ENCODE peak calls at places on chromosomes 16 and 17, in six cellular contexts. W, X, I, M, Q and J are unnamed samples.

GRCh38 chr16:29834079-29834478 is 13.8 kb downstream of the MVP start:
- DNase-seq in I (no peak), Q (no peak), M (no peak), X (no peak), W (no peak), J (no peak)

GRCh38 chr17:29051194-29051593 is 8.3 kb downstream of the PIPOX start:
- DNase-seq in Q (no peak), I (no peak), X (no peak), W (no peak), M (no peak), J (no peak)

GRCh38 chr17:75785770-75786538 is 1.3 kb downstream of the UNK start:
- DNase-seq in W (no peak), I (no peak), X (peak; percentile 11), M (no peak), Q (no peak), J (no peak)

GRCh38 chr16:81703177-81704155 is 75.6 kb upstream of the PLCG2 start:
- DNase-seq in X (no peak), Q (no peak), I (no peak), M (peak; percentile 49), W (peak; percentile 66), J (no peak)

GRCh38 chr17:55540414-55541091 is 29.3 kb upstream of the SMIM36 start:
- DNase-seq in W (no peak), Q (no peak), M (no peak), X (no peak), I (no peak), J (no peak)

GRCh38 chr16:49085689-49086088 is 195.9 kb downstream of the CBLN1 start:
- DNase-seq in M (no peak), Q (no peak), W (no peak), I (no peak), X (no peak), J (no peak)

GRCh38 chr16:66147338-66147737 is 219.2 kb upstream of the CDH5 start:
- DNase-seq in W (no peak), X (no peak), Q (no peak), I (no peak), M (no peak), J (no peak)

GRCh38 chr17:48144976-48145798 is 37.6 kb downstream of the SNX11 start:
- DNase-seq in I (no peak), M (no peak), W (no peak), X (no peak), Q (no peak), J (no peak)

GRCh38 chr17:51120357-51120738 is 320 bp downstream of the SPAG9 start:
- DNase-seq in W (no peak), X (no peak), I (peak; percentile 71), M (no peak), Q (no peak), J (no peak)

GRCh38 chr16:24989417-24989978 is 25.7 kb downstream of the ARHGAP17 start:
- DNase-seq in X (no peak), Q (no peak), W (no peak), M (no peak), I (no peak), J (no peak)

GRCh38 chr16:24992696-24993095 is 22.5 kb downstream of the ARHGAP17 start:
- DNase-seq in X (no peak), M (no peak), Q (no peak), W (no peak), I (no peak), J (no peak)

GRCh38 chr16:24990803-24991202 is 24.4 kb downstream of the ARHGAP17 start:
- DNase-seq in M (no peak), X (no peak), W (no peak), I (no peak), Q (no peak), J (no peak)

GRCh38 chr16:24988593-24989338 is 26.4 kb downstream of the ARHGAP17 start:
- DNase-seq in I (peak; percentile 34), X (no peak), M (peak; percentile 80), Q (no peak), W (no peak), J (no peak)

GRCh38 chr16:24991349-24991748 is 23.8 kb downstream of the ARHGAP17 start:
- DNase-seq in I (no peak), X (no peak), M (no peak), Q (no peak), W (no peak), J (no peak)
- H3K4me1 ChIP-seq in I (no peaks in the 10 kb centered on the region), X (peaks cover 32% of the 10 kb centered on the region), M (peaks cover 82% of the 10 kb centered on the region), Q (peaks cover 64% of the 10 kb centered on the region), W (peaks cover 35% of the 10 kb centered on the region), J (peaks cover 27% of the 10 kb centered on the region)

GRCh38 chr17:56806949-56807348 is 26.8 kb downstream of the C17orf67 start:
- DNase-seq in M (no peak), I (no peak), Q (no peak), W (no peak), X (no peak), J (no peak)
- H3K4me1 ChIP-seq in M (peaks cover 3% of the 10 kb centered on the region), I (no peaks in the 10 kb centered on the region), Q (no peaks in the 10 kb centered on the region), W (no peaks in the 10 kb centered on the region), X (no peaks in the 10 kb centered on the region), J (no peaks in the 10 kb centered on the region)

GRCh38 chr16:60989592-60989991 is 1046.6 kb downstream of the CDH8 start:
- DNase-seq in M (no peak), W (no peak), I (no peak), Q (no peak), X (no peak), J (no peak)

DNA sequence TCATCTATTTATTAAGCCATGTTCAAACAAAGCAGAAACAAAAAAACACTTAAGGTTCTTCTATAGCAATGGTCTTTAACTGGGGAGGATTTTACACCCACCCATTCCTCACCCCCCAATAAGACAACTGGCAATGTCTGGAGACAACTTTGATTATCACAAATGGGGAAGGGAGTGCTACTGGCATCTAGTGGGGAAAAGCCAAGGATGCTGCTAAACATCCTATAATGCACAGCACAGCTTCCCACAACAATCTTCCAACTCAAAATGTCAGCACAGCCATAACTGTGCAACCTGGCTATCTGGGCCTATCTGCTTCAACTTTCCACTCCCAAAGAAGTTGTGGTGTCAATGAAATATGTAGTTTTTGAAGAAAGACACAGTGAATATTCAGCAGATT is 1044.4 kb downstream of the CDH8 start:
- DNase-seq in I (peak; percentile 17), M (no peak), Q (no peak), X (no peak), W (no peak), J (no peak)
- H3K4me1 ChIP-seq in I (no peaks in the 10 kb centered on the region), M (no peaks in the 10 kb centered on the region), Q (no peaks in the 10 kb centered on the region), X (no peaks in the 10 kb centered on the region), W (no peaks in the 10 kb centered on the region), J (no peaks in the 10 kb centered on the region)

DNA sequence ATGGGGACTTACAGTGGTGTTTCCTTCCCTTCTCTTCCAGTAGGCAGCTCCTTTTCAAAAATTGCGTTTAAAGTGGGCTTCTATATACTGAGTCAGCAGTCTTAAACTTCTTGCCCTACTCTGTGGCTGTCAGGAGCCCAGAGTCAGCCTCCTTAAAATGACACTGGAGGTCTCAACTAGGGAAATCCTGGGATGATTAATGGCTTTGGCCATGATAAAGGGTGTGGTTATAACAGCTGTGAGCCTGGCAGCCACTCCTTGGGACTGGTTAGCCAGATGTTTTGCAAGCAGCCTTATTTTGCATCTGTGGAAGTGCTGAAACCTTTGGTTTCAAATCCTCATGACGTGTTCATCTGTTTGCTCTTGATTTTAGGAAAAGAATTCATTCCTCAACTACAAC is 25.0 kb downstream of the TAC4 start:
- DNase-seq in M (peak; percentile 53), W (no peak), X (no peak), I (no peak), Q (no peak), J (no peak)
- H3K4me1 ChIP-seq in M (peaks cover 15% of the 10 kb centered on the region), W (no peaks in the 10 kb centered on the region), X (peaks cover 41% of the 10 kb centered on the region), I (peaks cover 3% of the 10 kb centered on the region), Q (no peaks in the 10 kb centered on the region), J (peaks cover 5% of the 10 kb centered on the region)

GRCh38 chr17:21213491-21214014 is 408 bp downstream of the TMEM11 start:
- DNase-seq in X (no peak), W (peak; percentile 85), M (peak; percentile 52), I (no peak), Q (no peak), J (peak; percentile 53)
- H3K4me1 ChIP-seq in X (peaks cover 39% of the 10 kb centered on the region), W (peaks cover 21% of the 10 kb centered on the region), M (peaks cover 43% of the 10 kb centered on the region), I (peaks cover 7% of the 10 kb centered on the region), Q (peaks cover 9% of the 10 kb centered on the region), J (peaks cover 12% of the 10 kb centered on the region)

GRCh38 chr17:7229504-7229903 is 4.8 kb downstream of the DVL2 start:
- DNase-seq in M (no peak), W (no peak), I (no peak), Q (no peak), X (no peak), J (no peak)

GRCh38 chr17:7234100-7235012 is at the start of gene DVL2:
- DNase-seq in I (peak; percentile 97), X (peak; percentile 93), W (peak; percentile 99), Q (peak; percentile 79), M (peak; percentile 98), J (peak; percentile 97)

GRCh38 chr17:7233701-7234099 is 617 bp downstream of the DVL2 start:
- DNase-seq in W (no peak), X (no peak), I (peak; percentile 69), M (no peak), Q (no peak), J (no peak)

GRCh38 chr17:7228920-7229319 is 5.4 kb downstream of the DVL2 start:
- DNase-seq in Q (no peak), I (no peak), X (no peak), M (no peak), W (no peak), J (no peak)

GRCh38 chr17:7232114-7232513 is 2.2 kb downstream of the DVL2 start:
- DNase-seq in Q (no peak), I (no peak), X (no peak), M (no peak), W (no peak), J (no peak)
- H3K4me1 ChIP-seq in Q (peaks cover 20% of the 10 kb centered on the region), I (peaks cover 7% of the 10 kb centered on the region), X (peaks cover 49% of the 10 kb centered on the region), M (peaks cover 28% of the 10 kb centered on the region), W (peaks cover 6% of the 10 kb centered on the region), J (peaks cover 4% of the 10 kb centered on the region)

GRCh38 chr17:7557147-7557764 is 1.3 kb upstream of the TNFSF13 start:
- DNase-seq in X (no peak), W (peak; percentile 81), Q (no peak), I (no peak), M (peak; percentile 75), J (no peak)
- H3K4me1 ChIP-seq in X (peaks cover 42% of the 10 kb centered on the region), W (peaks cover 27% of the 10 kb centered on the region), Q (peaks cover 49% of the 10 kb centered on the region), I (peaks cover 4% of the 10 kb centered on the region), M (peaks cover 42% of the 10 kb centered on the region), J (no peaks in the 10 kb centered on the region)

GRCh38 chr16:27317320-27317719 is 3.5 kb downstream of the IL4R start:
- DNase-seq in I (no peak), X (no peak), Q (no peak), W (peak; percentile 53), M (no peak), J (no peak)
- H3K4me1 ChIP-seq in I (peaks cover 6% of the 10 kb centered on the region), X (peaks cover 78% of the 10 kb centered on the region), Q (peaks cover 30% of the 10 kb centered on the region), W (no peaks in the 10 kb centered on the region), M (peaks cover 71% of the 10 kb centered on the region), J (peaks cover 35% of the 10 kb centered on the region)

DNA sequence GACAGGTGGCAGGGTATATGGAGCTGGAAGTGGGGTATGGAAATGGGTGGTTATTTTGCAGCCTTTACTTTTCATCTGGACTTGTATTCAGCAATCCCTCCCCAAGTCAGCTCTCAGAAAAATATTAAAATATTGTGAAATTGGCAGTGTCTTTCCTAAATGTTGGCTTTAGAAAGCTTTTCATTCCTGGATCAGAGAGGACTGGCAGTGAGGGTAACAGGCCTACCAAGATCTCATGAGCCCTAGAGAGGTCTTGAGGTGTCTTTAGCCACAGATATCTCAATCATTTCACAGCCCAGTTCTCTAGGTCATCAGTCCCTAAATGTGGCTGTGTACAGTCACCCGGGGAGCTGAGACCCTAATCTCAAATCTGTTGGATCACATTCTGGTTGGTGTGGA is 22.5 kb downstream of the SLC7A6OS start:
- DNase-seq in Q (no peak), X (no peak), M (no peak), I (no peak), W (no peak), J (no peak)
- H3K4me1 ChIP-seq in Q (peaks cover 66% of the 10 kb centered on the region), X (peaks cover 98% of the 10 kb centered on the region), M (peaks cover 12% of the 10 kb centered on the region), I (peaks cover 2% of the 10 kb centered on the region), W (peaks cover 4% of the 10 kb centered on the region), J (peaks cover 26% of the 10 kb centered on the region)